ENCODE peak calls at places on chromosomes 2 and 18, in six cellular contexts. U is A549, V is K562, T is SK-N-SH, G is HepG2, Z is GM12878. M is an unnamed sample.

GRCh38 chr18:23881778-23882177 is 132.8 kb upstream of the TTC39C start:
- DNase-seq in G (no peak), Z (no peak), U (no peak), T (no peak), V (no peak), M (no peak)

GRCh38 chr2:46296216-46296839 is 879 bp upstream of the EPAS1 start:
- DNase-seq in V (no peak), Z (no peak), T (no peak), U (peak), G (no peak), M (no peak)

GRCh38 chr2:2292381-2292780 is 38.7 kb downstream of the MYT1L start:
- DNase-seq in G (no peak), U (no peak), V (no peak), Z (no peak), T (peak), M (no peak)

GRCh38 chr2:132448771-132449170 is 32.2 kb downstream of the GPR39 start:
- DNase-seq in U (no peak), Z (no peak), G (no peak), V (no peak), T (peak), M (no peak)

GRCh38 chr2:8663997-8664396 is 17.9 kb upstream of the ID2 start:
- DNase-seq in U (no peak), V (no peak), T (no peak), G (no peak), Z (no peak), M (no peak)

GRCh38 chr18:38011446-38011845 is 445.8 kb upstream of the CELF4 start:
- DNase-seq in T (no peak), G (no peak), V (no peak), Z (no peak), U (no peak), M (no peak)

GRCh38 chr18:45448871-45449270 is 166.4 kb upstream of the SLC14A2 start:
- DNase-seq in G (no peak), V (no peak), Z (no peak), T (no peak), U (no peak), M (no peak)

GRCh38 chr2:120402070-120402440 is 56.1 kb downstream of the INHBB start:
- DNase-seq in U (no peak), V (no peak), Z (no peak), T (no peak), G (no peak), M (no peak)

GRCh38 chr2:72931280-72931910 is 14.1 kb downstream of the EMX1 start:
- DNase-seq in G (no peak), T (no peak), V (no peak), U (no peak), Z (no peak), M (no peak)

GRCh38 chr2:232415736-232416520 is 9.3 kb downstream of the ALPG start:
- DNase-seq in T (peak), G (no peak), U (no peak), V (no peak), Z (no peak), M (no peak)

GRCh38 chr18:69872661-69873060 is 75.0 kb downstream of the CD226 start:
- DNase-seq in U (no peak), G (no peak), T (no peak), V (no peak), Z (no peak), M (no peak)

GRCh38 chr2:14125561-14125960 is 507.0 kb upstream of the LRATD1 start:
- DNase-seq in Z (no peak), U (no peak), G (no peak), V (no peak), T (no peak), M (no peak)

GRCh38 chr2:111709321-111709720 is 174.7 kb downstream of the ANAPC1 start:
- DNase-seq in T (no peak), Z (no peak), U (no peak), G (no peak), V (no peak), M (no peak)

GRCh38 chr2:102107741-102108070 is 34.8 kb upstream of the IL1R1 start:
- DNase-seq in Z (peak), G (peak), T (no peak), U (peak), V (no peak), M (no peak)

GRCh38 chr2:27776696-27777095 is 5.2 kb downstream of the MRPL33 start:
- DNase-seq in U (no peak), G (no peak), T (no peak), V (no peak), Z (no peak), M (peak)

GRCh38 chr2:10375570-10376266 is 72.4 kb downstream of the ODC1 start:
- DNase-seq in G (no peak), Z (no peak), U (no peak), T (no peak), V (no peak), M (no peak)

GRCh38 chr2:37190290-37190689 is 1.8 kb upstream of the SULT6B1 start:
- DNase-seq in V (no peak), T (no peak), U (no peak), G (no peak), Z (no peak), M (no peak)

GRCh38 chr2:70901235-70902066 is 34.2 kb upstream of the ATP6V1B1 start:
- DNase-seq in Z (no peak), V (no peak), G (no peak), T (peak), U (no peak), M (peak)

GRCh38 chr18:6874316-6874715 is 144.8 kb downstream of the ARHGAP28 start:
- DNase-seq in U (no peak), T (no peak), V (no peak), G (no peak), Z (no peak), M (no peak)

GRCh38 chr2:70767094-70767698 is 804 bp downstream of the ADD2 start:
- DNase-seq in G (no peak), V (peak), Z (no peak), U (peak), T (peak), M (peak)

GRCh38 chr2:200600549-200601212 is 14.9 kb downstream of the AOX1 start:
- DNase-seq in G (no peak), U (no peak), V (no peak), Z (no peak), T (no peak), M (no peak)

GRCh38 chr2:179130560-179130959 is 80.6 kb upstream of the CCDC141 start:
- DNase-seq in Z (no peak), G (no peak), U (no peak), V (no peak), T (no peak), M (no peak)

GRCh38 chr18:69838620-69839411 is 108.9 kb downstream of the CD226 start:
- DNase-seq in Z (peak), G (peak), T (peak), V (peak), U (peak), M (peak)

GRCh38 chr2:23513245-23513880 is 128.4 kb downstream of the KLHL29 start:
- DNase-seq in U (no peak), Z (no peak), V (no peak), G (no peak), T (no peak), M (no peak)

GRCh38 chr2:71833855-71834554 is 313.7 kb downstream of the CYP26B1 start:
- DNase-seq in U (no peak), T (no peak), G (no peak), V (no peak), Z (no peak), M (no peak)

GRCh38 chr2:17791121-17791902 is 24.9 kb upstream of the MSGN1 start:
- DNase-seq in Z (no peak), G (no peak), U (no peak), V (no peak), T (no peak), M (no peak)

GRCh38 chr2:119747311-119747710 is 12.4 kb upstream of the PTPN4 start:
- DNase-seq in U (no peak), Z (no peak), G (no peak), T (no peak), V (no peak), M (no peak)

GRCh38 chr2:190404487-190404886 is 3.7 kb upstream of the MFSD6 start:
- DNase-seq in G (no peak), U (no peak), V (peak), T (no peak), Z (no peak), M (no peak)

GRCh38 chr18:42183746-42184145 is 228.7 kb downstream of the PIK3C3 start:
- DNase-seq in G (no peak), U (peak), Z (no peak), V (no peak), T (no peak), M (no peak)

GRCh38 chr2:229731916-229732315 is 17.6 kb upstream of the DNER start:
- DNase-seq in V (peak), U (no peak), Z (no peak), G (no peak), T (no peak), M (no peak)

GRCh38 chr2:26077291-26077690 is 43.4 kb downstream of the RAB10 start:
- DNase-seq in U (no peak), Z (no peak), T (no peak), V (no peak), G (no peak), M (no peak)

GRCh38 chr2:196481323-196481695 is 158.2 kb upstream of the CCDC150 start:
- DNase-seq in V (no peak), Z (no peak), T (no peak), U (no peak), G (no peak), M (no peak)

GRCh38 chr2:133986076-133986837 is 267.6 kb upstream of the MGAT5 start:
- DNase-seq in G (no peak), Z (no peak), V (peak), T (no peak), U (peak), M (no peak)

GRCh38 chr18:10374615-10375295 is 79.7 kb upstream of the APCDD1 start:
- DNase-seq in V (no peak), U (no peak), T (peak), G (no peak), Z (no peak), M (no peak)

GRCh38 chr2:188894028-188894427 is 80.1 kb upstream of the COL3A1 start:
- DNase-seq in Z (no peak), U (no peak), G (no peak), V (no peak), T (no peak), M (no peak)

DNA sequence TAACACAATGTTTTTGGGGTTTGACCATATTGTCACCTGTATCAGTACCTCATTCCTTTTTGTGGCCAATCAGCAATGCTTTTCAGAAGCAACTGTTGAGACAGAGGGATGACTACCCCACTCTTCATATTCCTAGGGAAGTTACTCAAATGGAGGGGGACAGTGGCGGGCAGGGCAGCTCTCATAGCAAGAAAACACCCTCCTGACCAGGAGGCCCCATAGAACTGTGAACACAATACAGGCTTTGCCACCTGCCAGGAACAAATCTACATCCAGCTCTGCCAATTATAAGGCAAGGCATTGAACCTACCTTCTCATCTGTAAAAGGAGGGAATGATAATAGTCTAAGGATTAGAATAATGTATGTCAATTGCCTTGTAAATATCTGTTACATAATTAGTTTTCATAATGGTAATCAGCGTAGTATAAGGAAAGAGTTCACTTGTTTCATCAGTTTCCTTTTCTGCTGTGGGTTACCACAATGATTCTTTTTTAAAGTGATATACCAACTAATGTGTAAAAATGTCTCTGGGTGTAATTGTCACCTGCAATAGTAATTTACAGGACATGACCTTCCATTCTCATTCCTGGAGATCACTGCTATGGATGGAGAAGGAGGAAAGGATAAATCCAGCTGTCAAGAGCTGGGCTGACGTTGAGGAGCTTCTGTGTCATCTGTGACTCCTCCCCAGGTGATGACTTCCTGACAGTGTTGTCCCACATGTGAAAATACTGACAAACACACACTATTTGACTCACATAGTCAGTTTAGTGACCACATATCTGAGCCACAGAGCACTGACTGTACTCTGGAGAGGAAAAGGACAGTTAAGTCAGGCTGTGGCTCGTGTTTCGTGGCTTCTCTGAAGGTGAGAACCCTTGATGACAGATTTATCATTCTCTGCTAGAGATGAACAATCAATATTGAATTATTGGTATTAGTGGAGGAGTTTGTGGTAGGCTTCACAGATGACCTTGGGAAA is 13.4 kb downstream of the ALPK2 start:
- DNase-seq in T (no peak), U (no peak), Z (peak), V (no peak), G (no peak), M (no peak)
- TF ChIP-seq MAX in T (no peak), U (no peak), Z (no peak), V (no peak), G (no peak), M (no peak)

GRCh38 chr2:129436809-129437208 is 542.7 kb upstream of the RAB6C start:
- DNase-seq in T (no peak), V (no peak), U (no peak), Z (no peak), G (no peak), M (no peak)

GRCh38 chr2:129439686-129440302 is 539.7 kb upstream of the RAB6C start:
- DNase-seq in T (peak), V (no peak), U (no peak), G (no peak), Z (no peak), M (no peak)

GRCh38 chr2:129441610-129442009 is 537.9 kb upstream of the RAB6C start:
- DNase-seq in Z (no peak), T (no peak), G (no peak), V (no peak), U (no peak), M (no peak)

GRCh38 chr2:129438501-129439057 is 540.9 kb upstream of the RAB6C start:
- DNase-seq in V (no peak), T (no peak), Z (no peak), U (no peak), G (no peak), M (no peak)

GRCh38 chr2:129437775-129438174 is 541.7 kb upstream of the RAB6C start:
- DNase-seq in T (no peak), U (no peak), V (no peak), Z (no peak), G (no peak), M (no peak)
- TF ChIP-seq CHD2 in T (no peak), U (no peak), V (no peak), Z (no peak), G (no peak), M (no peak)

GRCh38 chr2:58916127-58916526 is 675.0 kb upstream of the FANCL start:
- DNase-seq in T (no peak), Z (no peak), V (no peak), G (no peak), U (no peak), M (no peak)

GRCh38 chr2:58920001-58920400 is 678.9 kb upstream of the FANCL start:
- DNase-seq in T (no peak), V (no peak), Z (no peak), G (no peak), U (no peak), M (no peak)

GRCh38 chr2:58921676-58922075 is 680.6 kb upstream of the FANCL start:
- DNase-seq in U (no peak), G (no peak), Z (no peak), V (no peak), T (no peak), M (no peak)

GRCh38 chr2:58919316-58919715 is 678.2 kb upstream of the FANCL start:
- DNase-seq in T (no peak), Z (no peak), V (no peak), G (no peak), U (no peak), M (no peak)

GRCh38 chr2:58918138-58918537 is 677.0 kb upstream of the FANCL start:
- DNase-seq in V (no peak), T (no peak), Z (no peak), U (no peak), G (no peak), M (no peak)
- TF ChIP-seq MAX in V (no peak), T (no peak), Z (no peak), U (no peak), G (no peak), M (no peak)

GRCh38 chr2:141737463-141737862 is 393.4 kb downstream of the LRP1B start:
- DNase-seq in Z (no peak), V (no peak), T (no peak), G (no peak), U (no peak), M (no peak)

GRCh38 chr2:141741652-141742051 is 389.2 kb downstream of the LRP1B start:
- DNase-seq in T (no peak), Z (no peak), G (no peak), U (no peak), V (no peak), M (no peak)

GRCh38 chr2:141736466-141736865 is 394.4 kb downstream of the LRP1B start:
- DNase-seq in T (no peak), U (no peak), V (no peak), Z (no peak), G (no peak), M (no peak)
- TF ChIP-seq CHD2 in T (no peak), U (no peak), V (no peak), Z (no peak), G (no peak), M (no peak)